ENCODE peak calls at places on chromosome 7, in seven cellular contexts. W is left ventricle myocardium inferior; E is fibroblast of pulmonary artery; S is prostate gland; G is AG09309; P is body of pancreas; V is CD8-positive, alpha-beta T cell. B is an unnamed sample.

GRCh38 chr7:158110661-158111555 is 476.7 kb downstream of the PTPRN2 start:
- DNase-seq in W (no peak), E (no peak), S (no peak), G (no peak), P (no peak), V (no peak), B (no peak)

GRCh38 chr7:139730746-139731612 is 46.8 kb downstream of the HIPK2 start:
- DNase-seq in W (peak; percentile 80), E (peak; percentile 92), S (peak; percentile 40), G (no peak), P (peak; percentile 34), V (peak; percentile 58), B (no peak)

GRCh38 chr7:127251458-127252379 is 1.0 kb downstream of the GRM8 start:
- DNase-seq in W (no peak), E (no peak), S (no peak), G (no peak), P (peak; percentile 12), V (peak; percentile 24), B (peak; percentile 29)

GRCh38 chr7:28536259-28536658 is 123.9 kb downstream of the CREB5 start:
- DNase-seq in W (no peak), E (peak; percentile 53), S (no peak), G (no peak), P (no peak), V (no peak), B (peak; percentile 30)

GRCh38 chr7:157610671-157611295 is 274.0 kb downstream of the DNAJB6 start:
- DNase-seq in W (no peak), E (no peak), S (no peak), G (no peak), P (no peak), V (no peak), B (no peak)

GRCh38 chr7:66206116-66206908 is 1.2 kb downstream of the TPST1 start:
- DNase-seq in W (no peak), E (no peak), S (no peak), G (no peak), P (no peak), V (no peak), B (no peak)

GRCh38 chr7:126723966-126724544 is 528.7 kb downstream of the GRM8 start:
- DNase-seq in W (no peak), E (no peak), S (no peak), G (no peak), P (no peak), V (no peak), B (no peak)

GRCh38 chr7:126485791-126486190 is 767.0 kb downstream of the GRM8 start:
- DNase-seq in W (no peak), E (no peak), S (no peak), G (no peak), P (no peak), V (no peak), B (no peak)

GRCh38 chr7:43195768-43196167 is 83.3 kb downstream of the HECW1 start:
- DNase-seq in W (no peak), E (no peak), S (no peak), G (no peak), P (no peak), V (no peak), B (no peak)

GRCh38 chr7:25708211-25708610 is 443.8 kb upstream of the NFE2L3 start:
- DNase-seq in W (no peak), E (no peak), S (no peak), G (no peak), P (no peak), V (no peak), B (no peak)

GRCh38 chr7:33062023-33062781 is at the start of gene NT5C3A:
- DNase-seq in W (no peak), E (peak; percentile 31), S (peak; percentile 20), G (no peak), P (peak; percentile 57), V (peak; percentile 35), B (no peak)

GRCh38 chr7:96737545-96738050 is 28.0 kb upstream of the SEM1 start:
- DNase-seq in W (no peak), E (no peak), S (no peak), G (no peak), P (no peak), V (no peak), B (no peak)

GRCh38 chr7:67438174-67438837 is 441.7 kb downstream of the TYW1 start:
- DNase-seq in W (no peak), E (no peak), S (no peak), G (no peak), P (no peak), V (no peak), B (no peak)

GRCh38 chr7:139852482-139852845 is 23.4 kb downstream of the TBXAS1 start:
- DNase-seq in W (no peak), E (peak; percentile 21), S (no peak), G (no peak), P (no peak), V (no peak), B (no peak)

GRCh38 chr7:127571741-127572505 is 13.5 kb downstream of the GCC1 start:
- DNase-seq in W (no peak), E (no peak), S (no peak), G (no peak), P (no peak), V (no peak), B (no peak)

GRCh38 chr7:18693401-18693800 is 197.9 kb downstream of the HDAC9 start:
- DNase-seq in W (no peak), E (peak; percentile 93), S (no peak), G (peak; percentile 79), P (no peak), V (no peak), B (no peak)

GRCh38 chr7:95046494-95047240 is 139.3 kb downstream of the PPP1R9A start:
- DNase-seq in W (no peak), E (no peak), S (no peak), G (no peak), P (no peak), V (no peak), B (no peak)

GRCh38 chr7:105713488-105714465 is 132.5 kb upstream of the EFCAB10 start:
- DNase-seq in W (no peak), E (peak; percentile 3), S (no peak), G (peak; percentile 10), P (no peak), V (no peak), B (no peak)

GRCh38 chr7:92391071-92391470 is 56.2 kb upstream of the GATAD1 start:
- DNase-seq in W (no peak), E (no peak), S (no peak), G (no peak), P (no peak), V (no peak), B (no peak)

GRCh38 chr7:133135451-133135850 is 53.6 kb upstream of the CHCHD3 start:
- DNase-seq in W (no peak), E (no peak), S (no peak), G (no peak), P (no peak), V (no peak), B (no peak)

GRCh38 chr7:65907501-65908198 is 34.8 kb downstream of the VKORC1L1 start:
- DNase-seq in W (no peak), E (no peak), S (no peak), G (no peak), P (no peak), V (no peak), B (no peak)

GRCh38 chr7:19648791-19649190 is 60.0 kb downstream of the POLR1F start:
- DNase-seq in W (no peak), E (no peak), S (no peak), G (no peak), P (no peak), V (no peak), B (no peak)

GRCh38 chr7:94129443-94130140 is 125.4 kb upstream of the BET1 start:
- DNase-seq in W (no peak), E (peak; percentile 80), S (no peak), G (peak; percentile 55), P (no peak), V (no peak), B (no peak)

GRCh38 chr7:105611856-105612775 is 30.8 kb upstream of the EFCAB10 start:
- DNase-seq in W (no peak), E (peak; percentile 37), S (no peak), G (no peak), P (no peak), V (no peak), B (no peak)

GRCh38 chr7:69989551-69989950 is 391.3 kb downstream of the AUTS2 start:
- DNase-seq in W (no peak), E (no peak), S (no peak), G (no peak), P (no peak), V (no peak), B (no peak)

DNA sequence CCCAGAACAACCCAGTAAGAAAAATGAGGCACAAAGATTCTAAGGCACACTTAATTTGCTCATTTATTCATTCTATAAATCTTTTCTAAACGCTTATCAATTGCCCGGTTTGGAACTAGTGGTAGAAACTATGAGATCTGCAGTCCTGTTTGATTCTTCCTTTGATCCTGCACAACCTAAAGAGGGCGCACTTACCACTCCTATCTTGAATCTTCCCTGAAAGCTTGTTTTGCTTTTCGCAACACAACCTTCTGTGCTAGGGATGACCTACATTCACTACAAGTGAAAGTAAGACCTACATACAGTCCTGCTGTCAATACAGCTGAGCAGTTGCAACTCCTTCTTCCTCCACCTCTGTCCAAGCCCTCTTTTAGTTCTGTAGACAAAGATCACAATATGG is 12.6 kb upstream of the ARL4A start:
- DNase-seq in W (no peak), E (peak; percentile 76), S (no peak), G (no peak), P (peak; percentile 46), V (peak; percentile 30), B (no peak)
- TF ChIP-seq CTCF in W (peak; percentile 51), E (peak; percentile 61), S (no peak), G (peak; percentile 42), P (peak; percentile 63), V (no peak), B (no peak)

DNA sequence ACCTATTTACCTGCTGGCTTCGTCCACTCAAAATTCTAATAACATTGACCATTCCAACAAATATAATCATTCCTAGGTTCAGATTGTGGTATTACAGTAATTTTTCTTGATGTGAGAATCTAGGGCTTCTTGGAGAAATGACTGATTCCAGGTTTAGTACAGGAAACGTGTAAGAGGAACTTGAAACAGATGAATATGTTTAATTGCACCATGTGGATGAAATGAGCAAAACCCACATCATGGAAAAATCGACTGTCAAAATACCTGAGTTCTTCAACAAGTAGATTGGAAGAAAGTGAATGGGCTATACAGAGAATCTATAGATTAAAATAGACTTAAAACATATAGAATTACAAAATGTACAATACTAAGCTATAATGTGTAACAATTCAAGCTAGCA is 24.9 kb upstream of the OR9A4 start:
- DNase-seq in W (no peak), E (no peak), S (no peak), G (no peak), P (no peak), V (no peak), B (no peak)
- TF ChIP-seq CTCF in W (no peak), E (no peak), S (no peak), G (no peak), P (no peak), V (no peak), B (no peak)

GRCh38 chr7:77940647-77941046 is 142.1 kb downstream of the PHTF2 start:
- DNase-seq in W (no peak), E (peak; percentile 65), S (peak; percentile 12), G (peak; percentile 10), P (peak; percentile 18), V (no peak), B (no peak)
- TF ChIP-seq CTCF in W (peak; percentile 72), E (peak; percentile 80), S (no peak), G (peak; percentile 61), P (peak; percentile 48), V (no peak), B (peak; percentile 69)

DNA sequence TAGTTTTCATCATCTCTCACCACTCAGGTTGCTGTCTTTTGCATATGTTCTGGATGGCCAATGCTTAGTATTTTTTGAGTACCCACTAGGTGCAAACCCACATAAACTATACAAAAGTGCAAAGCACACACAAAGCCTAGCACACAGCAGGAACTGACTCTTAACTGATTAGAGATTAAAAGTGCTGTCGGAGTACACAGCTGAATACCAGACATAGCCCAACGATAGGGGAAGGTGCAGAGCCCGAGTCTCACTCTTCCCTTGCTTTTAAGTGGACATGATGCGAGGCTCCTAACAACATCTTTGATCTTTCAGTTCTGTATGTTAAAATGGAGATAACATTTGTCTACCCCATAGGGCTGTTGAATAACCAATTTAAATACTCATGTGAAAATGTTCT is 90.8 kb downstream of the DPY19L1 start:
- DNase-seq in W (no peak), E (no peak), S (no peak), G (no peak), P (no peak), V (no peak), B (no peak)
- TF ChIP-seq CTCF in W (no peak), E (no peak), S (no peak), G (no peak), P (no peak), V (no peak), B (no peak)

B was measured in nephron progenitor cell.